ENCODE peak calls at places on chromosomes 2 and 18, in six cellular contexts. One of them, this sample, is unnamed.

GRCh38 chr2:134020608-134021007 is 233.3 kb upstream of the MGAT5 start:
- DNase-seq in heart right ventricle: no peak
- DNase-seq in NCI-H1048: no peak
- DNase-seq in hepatic stellate cell: no peak
- DNase-seq in LoVo: no peak
- DNase-seq in NCI-H2107: no peak
- DNase-seq in this sample: no peak

GRCh38 chr2:8316356-8316755 is 365.5 kb upstream of the ID2 start:
- DNase-seq in heart right ventricle: no peak
- DNase-seq in NCI-H1048: no peak
- DNase-seq in hepatic stellate cell: no peak
- DNase-seq in LoVo: no peak
- DNase-seq in NCI-H2107: no peak
- DNase-seq in this sample: no peak

GRCh38 chr2:191020742-191021381 is 6.9 kb upstream of the STAT1 start:
- DNase-seq in heart right ventricle: no peak
- DNase-seq in NCI-H1048: no peak
- DNase-seq in hepatic stellate cell: peak
- DNase-seq in LoVo: peak
- DNase-seq in NCI-H2107: no peak
- DNase-seq in this sample: no peak

GRCh38 chr2:180655842-180656454 is 324.5 kb upstream of the UBE2E3 start:
- DNase-seq in heart right ventricle: no peak
- DNase-seq in NCI-H1048: no peak
- DNase-seq in hepatic stellate cell: no peak
- DNase-seq in LoVo: no peak
- DNase-seq in NCI-H2107: no peak
- DNase-seq in this sample: no peak

GRCh38 chr18:62001396-62001795 is 108.6 kb upstream of the RNF152 start:
- DNase-seq in heart right ventricle: no peak
- DNase-seq in NCI-H1048: no peak
- DNase-seq in hepatic stellate cell: no peak
- DNase-seq in LoVo: no peak
- DNase-seq in NCI-H2107: no peak
- DNase-seq in this sample: no peak

GRCh38 chr18:13447621-13448020 is 229.1 kb downstream of the LDLRAD4 start:
- DNase-seq in heart right ventricle: no peak
- DNase-seq in NCI-H1048: no peak
- DNase-seq in hepatic stellate cell: peak
- DNase-seq in LoVo: no peak
- DNase-seq in NCI-H2107: no peak
- DNase-seq in this sample: no peak

GRCh38 chr2:120624056-120624737 is 111.5 kb upstream of the GLI2 start:
- DNase-seq in heart right ventricle: no peak
- DNase-seq in NCI-H1048: no peak
- DNase-seq in hepatic stellate cell: no peak
- DNase-seq in LoVo: no peak
- DNase-seq in NCI-H2107: no peak
- DNase-seq in this sample: no peak

GRCh38 chr2:80147690-80148089 is 156.9 kb downstream of the LRRTM1 start:
- DNase-seq in heart right ventricle: no peak
- DNase-seq in NCI-H1048: no peak
- DNase-seq in hepatic stellate cell: no peak
- DNase-seq in LoVo: no peak
- DNase-seq in NCI-H2107: no peak
- DNase-seq in this sample: no peak

GRCh38 chr2:232568161-232568560 is 17.7 kb downstream of the EIF4E2 start:
- DNase-seq in heart right ventricle: no peak
- DNase-seq in NCI-H1048: no peak
- DNase-seq in hepatic stellate cell: peak
- DNase-seq in LoVo: peak
- DNase-seq in NCI-H2107: no peak
- DNase-seq in this sample: no peak

GRCh38 chr2:73080321-73081131 is 9.0 kb upstream of the SFXN5 start:
- DNase-seq in heart right ventricle: no peak
- DNase-seq in NCI-H1048: no peak
- DNase-seq in hepatic stellate cell: no peak
- DNase-seq in LoVo: no peak
- DNase-seq in NCI-H2107: no peak
- DNase-seq in this sample: no peak

GRCh38 chr2:137190411-137191190 is 425.3 kb downstream of the THSD7B start:
- DNase-seq in heart right ventricle: peak
- DNase-seq in NCI-H1048: no peak
- DNase-seq in hepatic stellate cell: no peak
- DNase-seq in LoVo: no peak
- DNase-seq in NCI-H2107: no peak
- DNase-seq in this sample: no peak

GRCh38 chr2:2540406-2540805 is 209.3 kb upstream of the MYT1L start:
- DNase-seq in heart right ventricle: no peak
- DNase-seq in NCI-H1048: no peak
- DNase-seq in hepatic stellate cell: no peak
- DNase-seq in LoVo: no peak
- DNase-seq in NCI-H2107: no peak
- DNase-seq in this sample: no peak

GRCh38 chr2:96541326-96541725 is 4.8 kb downstream of the ARID5A start:
- DNase-seq in heart right ventricle: no peak
- DNase-seq in NCI-H1048: no peak
- DNase-seq in hepatic stellate cell: no peak
- DNase-seq in LoVo: no peak
- DNase-seq in NCI-H2107: no peak
- DNase-seq in this sample: no peak

GRCh38 chr2:85385746-85386145 is 24.4 kb downstream of the CAPG start:
- DNase-seq in heart right ventricle: no peak
- DNase-seq in NCI-H1048: no peak
- DNase-seq in hepatic stellate cell: no peak
- DNase-seq in LoVo: no peak
- DNase-seq in NCI-H2107: no peak
- DNase-seq in this sample: no peak

GRCh38 chr2:150136901-150137300 is 350.6 kb downstream of the RND3 start:
- DNase-seq in heart right ventricle: no peak
- DNase-seq in NCI-H1048: no peak
- DNase-seq in hepatic stellate cell: no peak
- DNase-seq in LoVo: no peak
- DNase-seq in NCI-H2107: no peak
- DNase-seq in this sample: no peak

GRCh38 chr2:223989206-223989859 is 32.1 kb downstream of the MRPL44 start:
- DNase-seq in heart right ventricle: no peak
- DNase-seq in NCI-H1048: no peak
- DNase-seq in hepatic stellate cell: no peak
- DNase-seq in LoVo: no peak
- DNase-seq in NCI-H2107: no peak
- DNase-seq in this sample: no peak

GRCh38 chr18:30280861-30281470 is 761.6 kb downstream of the DSC3 start:
- DNase-seq in heart right ventricle: no peak
- DNase-seq in NCI-H1048: peak
- DNase-seq in hepatic stellate cell: no peak
- DNase-seq in LoVo: peak
- DNase-seq in NCI-H2107: no peak
- DNase-seq in this sample: no peak

GRCh38 chr2:29009270-29009669 is 28.2 kb downstream of the TOGARAM2 start:
- DNase-seq in heart right ventricle: no peak
- DNase-seq in NCI-H1048: no peak
- DNase-seq in hepatic stellate cell: no peak
- DNase-seq in LoVo: no peak
- DNase-seq in NCI-H2107: no peak
- DNase-seq in this sample: no peak

GRCh38 chr2:238231251-238231793 is 8.5 kb downstream of the HES6 start:
- DNase-seq in heart right ventricle: peak
- DNase-seq in NCI-H1048: no peak
- DNase-seq in hepatic stellate cell: peak
- DNase-seq in LoVo: no peak
- DNase-seq in NCI-H2107: no peak
- DNase-seq in this sample: peak

This sample was measured in left lung.